ENCODE peak calls at places on chromosomes 6 and 20, in five cellular contexts. L is WERI-Rb-1, N is brain microvascular endothelial cell, T is A673, U is tibial artery. I is an unnamed sample. For H3K36me3 and H3K27me3, the result is how much of the 10 kb centered on the place peaks cover.

GRCh38 chr6:113662688-113663333 is 194.3 kb upstream of the MARCKS start:
- DNase-seq in T (no peak), L (no peak), N (no peak), U (no peak), I (no peak)

GRCh38 chr6:163711615-163712568 is 297.4 kb downstream of the QKI start:
- DNase-seq in T (no peak), U (peak), L (no peak), N (no peak), I (peak)

GRCh38 chr20:46013826-46014516 is 5.3 kb downstream of the MMP9 start:
- DNase-seq in T (peak), N (no peak), U (no peak), L (peak), I (peak)

GRCh38 chr6:35146453-35146852 is 5.3 kb upstream of the TCP11 start:
- DNase-seq in L (peak), U (peak), T (peak), N (peak), I (peak)

GRCh38 chr20:44745560-44746366 is at the start of gene KCNK15:
- DNase-seq in T (no peak), N (no peak), U (peak), L (peak), I (peak)

GRCh38 chr6:129929433-129929832 is 68.3 kb upstream of the TMEM244 start:
- DNase-seq in N (peak), U (no peak), L (no peak), T (peak), I (no peak)

GRCh38 chr6:154891901-154892300 is 103.2 kb upstream of the TIAM2 start:
- DNase-seq in T (no peak), N (no peak), L (no peak), U (no peak), I (no peak)

GRCh38 chr20:2757001-2757400 is 43.4 kb downstream of the CPXM1 start:
- DNase-seq in N (no peak), U (no peak), T (no peak), L (no peak), I (no peak)

GRCh38 chr6:14055541-14055940 is 62.0 kb upstream of the CD83 start:
- DNase-seq in U (no peak), L (no peak), T (no peak), N (no peak), I (peak)

GRCh38 chr6:34243131-34243771 is 5.6 kb downstream of the SMIM29 start:
- DNase-seq in T (no peak), U (no peak), L (peak), N (peak), I (peak)

GRCh38 chr6:41652876-41653641 is 14.8 kb downstream of the MDFI start:
- DNase-seq in L (no peak), U (no peak), T (no peak), N (no peak), I (no peak)

GRCh38 chr6:141580988-141581387 is 551.7 kb upstream of the GJE1 start:
- DNase-seq in T (no peak), N (peak), U (no peak), L (no peak), I (no peak)

GRCh38 chr6:31851485-31851832 is 11.2 kb downstream of the NEU1 start:
- DNase-seq in N (no peak), T (no peak), U (no peak), L (no peak), I (no peak)

GRCh38 chr6:35343092-35343834 is 905 bp downstream of the PPARD start:
- DNase-seq in N (no peak), L (no peak), U (peak), T (no peak), I (no peak)

GRCh38 chr6:139519571-139520031 is 145.2 kb upstream of the CITED2 start:
- DNase-seq in U (no peak), N (no peak), L (no peak), T (no peak), I (no peak)

GRCh38 chr6:13383280-13384163 is 55.2 kb upstream of the TBC1D7 start:
- DNase-seq in U (no peak), N (no peak), L (no peak), T (no peak), I (no peak)

GRCh38 chr6:69894578-69895347 is 28.4 kb downstream of the COL19A1 start:
- DNase-seq in N (peak), T (peak), L (no peak), U (no peak), I (no peak)

GRCh38 chr6:42153921-42154320 is 11.5 kb upstream of the C6orf132 start:
- DNase-seq in T (no peak), U (no peak), L (no peak), N (no peak), I (no peak)

GRCh38 chr6:112640895-112641294 is 293.8 kb downstream of the RFPL4B start:
- DNase-seq in T (peak), U (no peak), N (peak), L (no peak), I (no peak)

GRCh38 chr6:7561153-7561964 is 19.9 kb downstream of the DSP start:
- DNase-seq in T (no peak), U (no peak), N (no peak), L (no peak), I (no peak)

GRCh38 chr6:98836025-98836961 is 1.9 kb downstream of the POU3F2 start:
- DNase-seq in T (peak), N (no peak), U (no peak), L (no peak), I (peak)

GRCh38 chr6:156585859-156586258 is 191.3 kb upstream of the ARID1B start:
- DNase-seq in T (peak), L (no peak), N (no peak), U (no peak), I (no peak)

GRCh38 chr6:3334579-3334978 is 75.8 kb downstream of the PSMG4 start:
- DNase-seq in L (peak), N (no peak), U (no peak), T (no peak), I (no peak)

GRCh38 chr20:19789446-19789845 is 31.4 kb downstream of the RIN2 start:
- DNase-seq in N (no peak), L (no peak), T (peak), U (no peak), I (no peak)

GRCh38 chr6:31723980-31724691 is 963 bp downstream of the MPIG6B start:
- DNase-seq in N (no peak), T (no peak), L (peak), U (no peak), I (no peak)

GRCh38 chr6:15088904-15089568 is 156.8 kb upstream of the JARID2 start:
- DNase-seq in T (no peak), N (no peak), L (no peak), U (no peak), I (no peak)

GRCh38 chr6:138110229-138110628 is 3.0 kb upstream of the PERP start:
- DNase-seq in U (no peak), L (no peak), N (no peak), T (no peak), I (no peak)

GRCh38 chr6:23563329-23563728 is 562.7 kb upstream of the NRSN1 start:
- DNase-seq in T (no peak), L (no peak), U (no peak), N (no peak), I (no peak)

GRCh38 chr20:62449951-62450815 is 22.8 kb upstream of the RBBP8NL start:
- DNase-seq in U (no peak), T (no peak), L (no peak), N (no peak), I (peak)

GRCh38 chr20:50115041-50115512 is 2.1 kb upstream of the UBE2V1 start:
- DNase-seq in L (no peak), T (no peak), N (no peak), U (no peak), I (no peak)
- H3K4me3 ChIP-seq in L (peak), T (peak), N (peak), U (peak), I (peak)

DNA sequence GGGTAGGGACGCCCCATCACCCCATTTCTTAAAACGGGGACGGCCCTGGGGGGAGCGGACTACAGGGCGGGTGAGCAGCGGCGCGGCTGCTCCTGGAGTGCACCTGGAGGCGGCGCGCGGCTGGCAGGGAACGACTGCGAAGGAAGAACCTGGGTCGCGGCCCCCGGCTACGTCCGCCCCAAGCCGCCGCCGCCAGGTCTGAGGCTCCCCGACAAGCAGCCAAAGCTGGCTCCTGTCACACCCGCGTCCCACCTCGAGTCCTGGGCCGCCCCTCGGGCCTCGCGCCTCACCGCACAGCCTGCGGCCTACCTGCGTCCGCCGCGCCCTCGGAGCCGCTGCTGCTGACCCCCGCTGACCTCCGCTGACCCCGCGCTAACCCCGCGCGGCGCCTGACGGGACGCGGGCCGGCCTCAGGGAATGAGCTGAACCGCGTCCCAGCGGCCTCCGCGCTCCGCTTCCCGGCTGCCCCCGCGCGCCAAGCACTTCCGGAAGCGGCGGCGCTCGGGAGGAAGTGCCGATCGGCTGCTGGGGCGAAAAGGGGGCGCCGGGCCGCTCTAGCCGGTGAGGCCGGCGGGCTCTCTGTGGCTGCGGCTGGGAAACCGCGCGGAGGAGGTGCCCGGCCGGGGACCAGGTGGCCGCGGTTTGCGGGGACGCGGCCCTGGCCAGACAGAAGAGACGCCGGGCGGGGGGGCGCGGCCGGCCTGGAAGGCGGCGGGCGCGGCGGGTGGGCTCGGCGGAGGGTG is at the start of the genes ARFRP1 and ZGPAT:
- DNase-seq in L (peak), U (peak), N (peak), T (peak), I (peak)
- H3K36me3 ChIP-seq in L (half or more), U (under half), N (under half), T (half or more), I (under half)

GRCh38 chr20:21706345-21707195 is 1.1 kb downstream of the PAX1 start:
- DNase-seq in L (no peak), T (no peak), N (no peak), U (no peak), I (peak)
- H3K27me3 ChIP-seq in L (half or more), T (half or more), N (half or more), U (half or more), I (half or more)

GRCh38 chr6:37005061-37005810 is at the start of gene FGD2:
- DNase-seq in U (peak), N (no peak), T (no peak), L (no peak), I (peak)
- H3K4me3 ChIP-seq in U (peak), N (no peak), T (no peak), L (no peak), I (no peak)

DNA sequence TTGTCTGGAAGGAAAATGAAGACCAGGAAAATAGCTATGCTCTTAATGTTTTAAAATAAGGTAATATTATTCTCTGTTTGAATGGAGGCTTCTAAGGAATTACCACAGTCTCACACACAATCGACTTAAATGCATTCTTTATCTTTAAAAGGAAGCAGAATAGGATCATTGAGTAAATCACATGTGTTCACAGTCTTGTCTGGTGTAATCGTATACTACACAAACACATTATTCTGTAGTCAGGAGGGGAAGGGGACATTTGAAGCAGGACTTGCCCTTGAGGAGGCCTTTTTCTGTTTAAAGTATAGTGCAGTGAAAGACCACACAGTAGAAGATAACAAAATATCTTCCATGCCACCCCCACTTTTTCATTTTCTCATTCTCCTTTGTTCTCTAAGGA is 20.6 kb upstream of the REV3L start:
- DNase-seq in U (no peak), T (no peak), L (no peak), N (peak), I (no peak)
- H3K36me3 ChIP-seq in U (under half), T (under half), L (under half), N (under half), I (under half)

GRCh38 chr20:25314497-25315417 is 66.9 kb downstream of the PYGB start:
- DNase-seq in N (no peak), U (peak), L (no peak), T (no peak), I (peak)

GRCh38 chr20:25315418-25316210 is 67.7 kb downstream of the PYGB start:
- DNase-seq in N (peak), U (peak), L (no peak), T (no peak), I (peak)

GRCh38 chr20:25317351-25318075 is 69.6 kb downstream of the PYGB start:
- DNase-seq in N (no peak), L (no peak), U (peak), T (no peak), I (peak)

GRCh38 chr20:25318471-25319240 is 70.8 kb downstream of the PYGB start:
- DNase-seq in N (no peak), L (no peak), U (peak), T (no peak), I (peak)

GRCh38 chr20:25316506-25317190 is 68.8 kb downstream of the PYGB start:
- DNase-seq in T (no peak), N (no peak), U (peak), L (no peak), I (peak)
- H3K27me3 ChIP-seq in T (under half), N (under half), U (under half), L (under half), I (under half)

DNA sequence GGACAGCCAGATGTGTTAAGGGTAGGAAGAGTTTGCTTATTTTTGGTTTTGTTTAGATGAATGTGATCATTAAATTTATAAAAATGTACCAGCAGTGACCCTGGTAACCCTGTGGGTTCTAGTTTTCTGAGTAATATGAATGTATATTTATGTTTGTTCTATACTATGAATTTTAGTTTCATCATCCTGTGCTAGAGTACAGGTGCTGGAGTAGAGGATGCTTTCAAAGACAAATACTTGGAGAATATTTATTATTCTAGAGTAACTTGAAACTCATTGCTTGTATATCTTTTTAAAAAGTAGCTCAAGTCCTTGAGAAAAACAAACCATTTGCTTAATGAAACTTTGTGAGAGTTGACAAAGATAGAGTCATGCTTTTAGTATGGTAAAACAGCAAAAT is 7.8 kb downstream of the LRRC1 start:
- DNase-seq in T (no peak), U (no peak), L (no peak), N (no peak), I (no peak)
- H3K4me3 ChIP-seq in T (no peak), U (peak), L (no peak), N (no peak), I (no peak)

GRCh38 chr20:57372157-57372556 is 19.0 kb upstream of the RBM38 start:
- DNase-seq in N (no peak), U (no peak), T (no peak), L (no peak), I (no peak)

GRCh38 chr20:57372581-57373350 is 18.4 kb upstream of the RBM38 start:
- DNase-seq in U (no peak), T (no peak), L (no peak), N (no peak), I (no peak)

GRCh38 chr20:57369601-57370000 is 18.5 kb downstream of the RAE1 start:
- DNase-seq in N (no peak), L (no peak), T (no peak), U (no peak), I (no peak)

GRCh38 chr20:57370316-57370715 is 19.3 kb downstream of the RAE1 start:
- DNase-seq in U (no peak), N (no peak), T (no peak), L (no peak), I (no peak)

GRCh38 chr20:57371363-57371762 is 19.8 kb upstream of the RBM38 start:
- DNase-seq in U (no peak), L (no peak), T (no peak), N (no peak), I (no peak)
- H3K36me3 ChIP-seq in U (half or more), L (half or more), T (half or more), N (half or more), I (under half)

GRCh38 chr6:132830236-132830799 is 15.9 kb downstream of the RPS12 start:
- DNase-seq in U (no peak), T (peak), N (no peak), L (no peak), I (peak)
- H3K27me3 ChIP-seq in U (under half), T (under half), N (under half), L (under half), I (under half)

I was measured in H7.